ENCODE peak calls at places on chromosomes 1 and 21, in seven cellular contexts. N is H1, O is SK-N-SH, Y is stomach, U is A549, T is K562, V is suprapubic skin. R is an unnamed sample. For H3K4me1, the result is how much of the 10 kb centered on the place peaks cover.

GRCh38 chr1:9384751-9385245 is 92.1 kb downstream of the SPSB1 start:
- DNase-seq in O (peak), U (peak), V (no peak), Y (no peak), T (no peak), N (no peak), R (no peak)

GRCh38 chr1:109498161-109498801 is 4.4 kb downstream of the CYB561D1 start:
- DNase-seq in Y (no peak), T (peak), O (peak), V (no peak), U (peak), N (peak), R (peak)

GRCh38 chr1:9646037-9646436 is 5.5 kb upstream of the PIK3CD start:
- DNase-seq in O (no peak), N (no peak), U (no peak), T (no peak), V (no peak), Y (no peak), R (no peak)

GRCh38 chr21:35048183-35048601 is 910 bp downstream of the RUNX1 start:
- DNase-seq in T (no peak), U (peak), V (no peak), O (peak), Y (no peak), N (no peak), R (no peak)

GRCh38 chr1:43441894-43442632 is 11.7 kb downstream of the HYI start:
- DNase-seq in T (no peak), O (no peak), V (peak), N (no peak), Y (peak), U (no peak), R (peak)

GRCh38 chr1:36737767-36738166 is 255.1 kb upstream of the CSF3R start:
- DNase-seq in O (no peak), V (no peak), T (no peak), N (no peak), U (no peak), Y (no peak), R (no peak)

GRCh38 chr1:197027359-197027758 is 39.7 kb downstream of the F13B start:
- DNase-seq in U (peak), Y (no peak), V (no peak), N (no peak), T (no peak), O (no peak), R (no peak)

GRCh38 chr1:226635456-226635941 is 86.9 kb downstream of the STUM start:
- DNase-seq in O (no peak), V (peak), T (no peak), N (no peak), U (no peak), Y (peak), R (no peak)

GRCh38 chr1:96370752-96371151 is 350.8 kb upstream of the PTBP2 start:
- DNase-seq in Y (no peak), U (peak), N (no peak), V (no peak), O (no peak), T (no peak), R (no peak)

GRCh38 chr1:219480011-219480410 is 132.9 kb downstream of the ZC3H11B start:
- DNase-seq in O (no peak), V (no peak), Y (no peak), U (no peak), T (no peak), N (no peak), R (no peak)

GRCh38 chr1:16212251-16212961 is at the start of gene ARHGEF19:
- DNase-seq in U (no peak), O (no peak), T (no peak), N (peak), V (no peak), Y (peak), R (no peak)

GRCh38 chr1:163914785-163915413 is 593.1 kb downstream of the NUF2 start:
- DNase-seq in Y (no peak), U (no peak), T (no peak), N (no peak), O (no peak), V (no peak), R (no peak)

GRCh38 chr1:40925834-40926403 is 53.6 kb upstream of the CTPS1 start:
- DNase-seq in O (no peak), V (peak), N (no peak), T (no peak), Y (no peak), U (no peak), R (no peak)

GRCh38 chr1:56438901-56439551 is 140.3 kb downstream of the PLPP3 start:
- DNase-seq in V (no peak), Y (no peak), O (no peak), N (no peak), T (no peak), U (no peak), R (no peak)

GRCh38 chr1:31768939-31769704 is 5.0 kb upstream of the ADGRB2 start:
- DNase-seq in T (no peak), N (no peak), V (no peak), Y (no peak), O (no peak), U (no peak), R (no peak)

GRCh38 chr1:159594581-159594980 is 7.0 kb downstream of the APCS start:
- DNase-seq in U (no peak), N (no peak), V (no peak), Y (no peak), T (no peak), O (no peak), R (no peak)

GRCh38 chr1:39147099-39148025 is 57.1 kb upstream of the MACF1 start:
- DNase-seq in U (no peak), N (no peak), V (no peak), O (no peak), Y (no peak), T (no peak), R (no peak)
- TF ChIP-seq EP300 in U (no peak), N (no peak), V (no peak), O (no peak), Y (no peak), T (no peak), R (no peak)

DNA sequence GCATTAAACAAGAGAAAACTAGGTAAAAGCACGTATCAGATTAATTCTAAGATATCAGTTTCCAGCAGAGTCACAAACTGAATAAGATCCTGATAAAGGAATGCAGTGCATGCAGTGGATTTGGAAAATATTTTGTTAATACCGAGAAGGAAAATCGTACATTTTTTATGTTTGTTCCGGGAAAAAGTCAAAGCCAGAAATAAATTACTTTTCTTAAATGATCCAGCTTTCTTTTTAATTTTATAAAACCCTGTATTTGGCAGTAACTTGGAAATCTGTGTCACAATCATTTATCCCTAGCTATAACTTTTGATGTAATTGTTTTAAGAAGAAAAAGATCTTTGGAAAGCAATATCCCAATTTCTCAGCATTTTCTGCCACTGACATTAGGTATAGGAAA is 972 bp downstream of the PALMD start:
- DNase-seq in N (no peak), O (no peak), T (no peak), V (no peak), U (no peak), Y (no peak), R (no peak)
- H3K27ac ChIP-seq in N (no peak), O (peak), T (peak), V (peak), U (no peak), Y (peak), R (no peak)

GRCh38 chr1:27427329-27427728 is 34.9 kb downstream of the GPR3 start:
- DNase-seq in N (no peak), T (no peak), O (no peak), Y (no peak), U (no peak), V (no peak), R (no peak)

GRCh38 chr1:27430903-27431653 is 38.7 kb downstream of the GPR3 start:
- DNase-seq in T (no peak), U (no peak), N (no peak), Y (no peak), O (no peak), V (no peak), R (no peak)

GRCh38 chr1:27427836-27428315 is 35.5 kb downstream of the GPR3 start:
- DNase-seq in N (no peak), U (no peak), T (no peak), Y (no peak), O (no peak), V (no peak), R (no peak)

GRCh38 chr1:27428316-27429028 is 36.0 kb downstream of the GPR3 start:
- DNase-seq in N (no peak), U (no peak), Y (no peak), V (no peak), T (peak), O (peak), R (no peak)

GRCh38 chr1:27429029-27429425 is 36.6 kb downstream of the GPR3 start:
- DNase-seq in Y (no peak), T (no peak), U (no peak), O (no peak), V (no peak), N (no peak), R (no peak)
- H3K4me1 ChIP-seq in Y (half or more), T (half or more), U (under half), O (under half), V (half or more), N (under half), R (under half)

GRCh38 chr1:62995173-62995572 is 211.2 kb downstream of the ATG4C start:
- DNase-seq in O (no peak), N (no peak), T (no peak), Y (no peak), V (no peak), U (no peak), R (no peak)
- TF ChIP-seq EP300 in O (no peak), N (no peak), T (no peak), Y (no peak), V (no peak), U (no peak), R (no peak)

GRCh38 chr1:84078824-84079167 is 65.3 kb upstream of the PRKACB start:
- DNase-seq in U (no peak), T (no peak), O (no peak), Y (no peak), V (no peak), N (no peak), R (no peak)

GRCh38 chr1:84077476-84078107 is 66.5 kb upstream of the PRKACB start:
- DNase-seq in V (peak), N (peak), O (peak), U (peak), Y (peak), T (peak), R (peak)

GRCh38 chr1:84073266-84073665 is 70.8 kb upstream of the PRKACB start:
- DNase-seq in Y (no peak), O (no peak), N (no peak), U (no peak), T (no peak), V (no peak), R (no peak)

GRCh38 chr1:84083321-84083720 is 60.8 kb upstream of the PRKACB start:
- DNase-seq in V (no peak), Y (no peak), T (no peak), U (no peak), O (peak), N (no peak), R (no peak)

DNA sequence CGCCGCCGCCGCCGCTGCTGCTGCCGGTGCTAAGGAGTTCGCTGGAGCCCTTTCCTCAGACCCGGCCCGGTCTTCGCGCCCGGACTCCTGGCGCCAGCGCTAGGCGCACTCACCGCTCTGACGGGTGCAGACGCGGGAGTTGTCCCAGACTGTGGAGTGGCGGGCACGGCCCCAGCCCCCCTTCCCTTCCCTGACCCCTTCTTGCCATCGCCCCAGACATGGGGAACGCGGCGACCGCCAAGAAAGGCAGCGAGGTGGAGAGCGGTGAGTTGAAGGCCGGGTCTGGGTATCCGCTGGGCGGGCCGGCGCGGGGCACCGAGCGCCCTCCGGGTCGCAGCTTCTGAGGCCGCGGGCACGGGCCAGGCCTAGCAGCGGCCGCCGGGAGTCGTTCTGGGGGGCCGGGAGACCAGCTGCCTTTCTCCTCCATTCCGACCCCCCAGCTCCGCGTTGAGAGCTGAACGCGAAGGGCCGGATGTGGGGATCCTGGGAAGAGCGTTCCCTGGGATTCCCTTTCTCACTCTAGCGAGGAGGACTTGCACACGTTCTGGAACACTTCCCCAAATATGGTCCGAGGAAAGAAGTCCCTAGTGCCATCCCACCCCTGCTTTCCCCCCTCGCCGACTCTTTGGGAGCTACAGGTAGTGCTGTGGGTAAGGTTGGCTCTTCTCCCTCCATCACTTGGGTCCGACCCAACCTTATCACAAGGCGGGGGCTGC is 65.8 kb upstream of the PRKACB start:
- DNase-seq in O (no peak), Y (no peak), T (peak), N (peak), V (peak), U (peak), R (peak)
- H3K27ac ChIP-seq in O (peak), Y (peak), T (peak), N (peak), V (peak), U (peak), R (peak)

GRCh38 chr1:160780398-160780755 is 15.6 kb upstream of the LY9 start:
- DNase-seq in U (no peak), V (no peak), N (no peak), T (no peak), Y (no peak), O (no peak), R (no peak)
- H3K4me1 ChIP-seq in U (under half), V (under half), N (under half), T (under half), Y (under half), O (under half), R (under half)

R was measured in ovary.